ENCODE peak calls at places on chromosomes 13 and 19, in six cellular contexts. E, H, T, S, J and P are unnamed samples.

GRCh38 chr13:46642254-46642653 is 89.3 kb downstream of the LRCH1 start:
- DNase-seq in T (no peak), H (no peak), S (no peak), E (no peak), J (no peak), P (no peak)

GRCh38 chr13:61685683-61686013 is 270.0 kb upstream of the PCDH20 start:
- DNase-seq in H (no peak), E (peak), S (no peak), J (no peak), T (no peak), P (no peak)

GRCh38 chr19:12544401-12544876 is 6.8 kb downstream of the ZNF564 start:
- DNase-seq in T (no peak), E (no peak), H (no peak), S (no peak), J (no peak), P (no peak)

GRCh38 chr13:73060251-73061160 is 1.7 kb downstream of the KLF5 start:
- DNase-seq in H (no peak), E (peak), J (no peak), T (no peak), S (no peak), P (no peak)

GRCh38 chr13:77548095-77548494 is 12.6 kb downstream of the SCEL start:
- DNase-seq in H (no peak), T (no peak), E (no peak), S (no peak), J (no peak), P (no peak)

GRCh38 chr19:11205939-11206570 is 8.7 kb upstream of the KANK2 start:
- DNase-seq in H (no peak), S (no peak), J (no peak), T (no peak), E (no peak), P (no peak)

GRCh38 chr13:27406178-27406939 is 18.1 kb upstream of the GTF3A start:
- DNase-seq in H (no peak), T (no peak), J (no peak), E (peak), S (no peak), P (peak)

GRCh38 chr19:7849631-7850428 is 19.8 kb downstream of the EVI5L start:
- DNase-seq in J (no peak), E (peak), T (no peak), S (no peak), H (no peak), P (no peak)

GRCh38 chr19:2042485-2043268 is 8.4 kb downstream of the MKNK2 start:
- DNase-seq in S (no peak), E (no peak), T (no peak), J (no peak), H (no peak), P (no peak)

GRCh38 chr13:112446867-112447266 is 70.7 kb downstream of the SPACA7 start:
- DNase-seq in H (no peak), S (no peak), J (no peak), T (no peak), E (no peak), P (no peak)

GRCh38 chr19:5091576-5092215 is 122.8 kb downstream of the KDM4B start:
- DNase-seq in J (no peak), T (no peak), S (no peak), H (no peak), E (no peak), P (peak)

GRCh38 chr13:23381877-23382276 is 51.6 kb downstream of the SACS start:
- DNase-seq in S (no peak), H (no peak), T (no peak), E (no peak), J (no peak), P (no peak)

GRCh38 chr13:40172878-40173277 is 493.6 kb downstream of the FOXO1 start:
- DNase-seq in E (no peak), H (no peak), J (no peak), T (no peak), S (no peak), P (no peak)

GRCh38 chr13:111460548-111461444 is 140.4 kb downstream of the TEX29 start:
- DNase-seq in T (no peak), E (peak), J (no peak), S (no peak), H (no peak), P (no peak)

DNA sequence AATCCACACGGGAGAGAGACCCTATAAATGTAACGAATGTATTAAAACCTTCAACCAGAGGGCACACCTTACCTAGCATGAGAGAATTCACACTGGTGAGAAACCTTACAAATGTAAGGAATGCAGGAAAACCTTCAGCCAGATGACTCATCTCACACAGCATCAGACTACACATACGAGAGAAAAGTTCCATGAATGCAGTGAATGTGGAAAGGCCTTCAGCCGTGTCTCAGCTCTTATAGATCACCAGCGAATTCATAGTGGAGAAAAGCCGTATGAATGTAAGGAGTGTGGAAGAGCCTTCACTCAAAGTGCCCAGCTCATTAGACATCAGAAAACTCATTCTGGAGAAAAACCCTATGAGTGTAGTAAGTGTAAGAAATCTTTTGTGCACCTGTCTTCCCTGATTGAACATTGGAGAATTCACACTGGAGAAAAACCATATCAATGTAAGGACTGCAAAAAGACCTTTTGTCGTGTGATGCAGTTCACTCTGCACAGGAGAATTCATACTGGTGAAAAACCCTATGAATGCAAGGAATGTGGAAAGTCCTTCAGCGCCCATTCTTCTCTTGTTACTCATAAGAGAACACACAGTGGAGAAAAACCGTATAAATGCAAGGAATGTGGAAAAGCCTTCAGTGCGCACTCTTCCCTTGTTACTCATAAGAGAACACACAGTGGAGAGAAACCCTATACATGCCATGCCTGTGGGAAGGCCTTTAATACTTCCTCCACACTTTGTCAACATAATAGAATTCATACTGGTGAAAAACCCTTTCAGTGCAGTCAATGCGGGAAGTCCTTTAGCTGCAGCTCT is 16.0 kb downstream of the ZNF582 start:
- DNase-seq in S (no peak), E (no peak), J (no peak), T (no peak), H (no peak), P (no peak)
- TF ChIP-seq CTCF in S (no peak), E (no peak), J (no peak), T (no peak), H (no peak), P (no peak)

GRCh38 chr19:55830656-55831055 is 1.1 kb downstream of the NLRP11 start:
- DNase-seq in T (no peak), S (no peak), E (no peak), J (no peak), H (no peak), P (no peak)

GRCh38 chr19:55836340-55836739 is at the start of gene NLRP4:
- DNase-seq in E (no peak), J (no peak), H (no peak), T (no peak), S (no peak), P (no peak)

GRCh38 chr19:55838251-55838650 is 1.9 kb downstream of the NLRP4 start:
- DNase-seq in E (no peak), S (no peak), J (no peak), T (no peak), H (no peak), P (no peak)

GRCh38 chr19:55831846-55832245 is at the start of gene NLRP11:
- DNase-seq in T (no peak), E (no peak), S (no peak), J (no peak), H (no peak), P (no peak)

GRCh38 chr19:55832676-55833075 is 877 bp upstream of the NLRP11 start:
- DNase-seq in H (no peak), J (no peak), E (no peak), T (no peak), S (no peak), P (no peak)
- TF ChIP-seq CTCF in H (no peak), J (no peak), E (no peak), T (no peak), S (no peak), P (no peak)

GRCh38 chr13:99027260-99027659 is 49.4 kb upstream of the DOCK9 start:
- DNase-seq in S (no peak), E (no peak), J (no peak), H (no peak), T (no peak), P (no peak)

GRCh38 chr13:99029576-99029975 is 51.7 kb upstream of the DOCK9 start:
- DNase-seq in S (no peak), J (no peak), T (no peak), E (no peak), H (no peak), P (no peak)

GRCh38 chr13:99027661-99028425 is 50.0 kb upstream of the DOCK9 start:
- DNase-seq in E (no peak), J (no peak), T (no peak), S (no peak), H (no peak), P (no peak)

GRCh38 chr13:99031725-99032298 is 53.9 kb upstream of the DOCK9 start:
- DNase-seq in S (no peak), T (no peak), J (no peak), E (peak), H (no peak), P (no peak)

DNA sequence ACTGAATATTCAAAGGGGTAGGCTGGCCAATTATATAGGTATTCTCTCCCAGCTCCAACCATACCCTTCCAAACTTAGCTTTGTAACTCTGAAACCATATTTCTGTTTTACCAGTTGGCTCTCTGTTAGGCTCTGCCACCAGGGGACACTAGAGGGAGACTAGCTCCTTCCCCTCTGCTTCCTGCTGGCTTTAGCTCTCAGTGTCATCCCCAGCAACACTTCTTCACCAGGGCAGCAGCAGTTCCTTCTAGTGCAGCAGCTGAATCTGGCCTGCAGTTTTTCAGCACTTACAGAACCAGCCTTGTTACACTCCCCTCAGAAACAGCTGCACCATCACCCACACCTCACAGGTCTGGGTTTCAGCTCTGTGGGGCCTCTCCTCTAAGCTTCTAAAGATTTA is 51.0 kb upstream of the DOCK9 start:
- DNase-seq in J (no peak), T (peak), E (no peak), H (no peak), S (no peak), P (no peak)
- TF ChIP-seq CTCF in J (peak), T (peak), E (peak), H (no peak), S (no peak), P (peak)

GRCh38 chr19:46381346-46381745 is 32.0 kb downstream of the CCDC8 start:
- DNase-seq in T (no peak), J (no peak), E (no peak), S (no peak), H (no peak), P (no peak)

GRCh38 chr19:46376241-46377153 is 29.6 kb downstream of the PPP5C start:
- DNase-seq in E (no peak), H (no peak), T (no peak), S (no peak), J (no peak), P (no peak)

GRCh38 chr19:46380690-46381089 is 32.7 kb downstream of the CCDC8 start:
- DNase-seq in H (no peak), J (no peak), E (no peak), S (no peak), T (no peak), P (no peak)

GRCh38 chr19:46374526-46375475 is 27.9 kb downstream of the PPP5C start:
- DNase-seq in T (no peak), H (no peak), E (no peak), S (no peak), J (peak), P (no peak)

DNA sequence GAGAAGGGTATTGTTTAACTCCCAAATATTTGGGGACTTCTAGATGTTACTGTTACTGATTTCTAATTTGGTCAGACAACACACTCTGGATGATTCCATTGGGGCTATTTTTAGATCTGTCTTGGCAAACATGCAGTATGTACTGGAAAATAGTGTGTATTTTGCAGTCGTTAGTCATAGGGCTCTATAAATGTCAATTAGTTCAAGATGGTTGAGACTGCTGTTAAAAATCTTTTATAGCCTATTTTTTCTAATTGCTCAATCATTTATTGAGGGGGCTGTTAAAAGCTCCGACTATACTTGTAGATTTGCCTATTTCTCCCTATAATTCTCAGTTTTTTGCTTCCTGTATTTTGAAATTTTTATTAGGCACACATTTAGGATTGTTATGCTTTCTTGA is 31.4 kb downstream of the PPP5C start:
- DNase-seq in H (no peak), E (no peak), S (no peak), T (no peak), J (no peak), P (no peak)
- TF ChIP-seq CTCF in H (no peak), E (no peak), S (no peak), T (no peak), J (no peak), P (no peak)

GRCh38 chr19:49591731-49592485 is 926 bp downstream of the PRR12 start:
- DNase-seq in E (peak), T (peak), J (no peak), H (no peak), S (no peak), P (no peak)
- TF ChIP-seq CTCF in E (no peak), T (no peak), J (no peak), H (no peak), S (no peak), P (no peak)

DNA sequence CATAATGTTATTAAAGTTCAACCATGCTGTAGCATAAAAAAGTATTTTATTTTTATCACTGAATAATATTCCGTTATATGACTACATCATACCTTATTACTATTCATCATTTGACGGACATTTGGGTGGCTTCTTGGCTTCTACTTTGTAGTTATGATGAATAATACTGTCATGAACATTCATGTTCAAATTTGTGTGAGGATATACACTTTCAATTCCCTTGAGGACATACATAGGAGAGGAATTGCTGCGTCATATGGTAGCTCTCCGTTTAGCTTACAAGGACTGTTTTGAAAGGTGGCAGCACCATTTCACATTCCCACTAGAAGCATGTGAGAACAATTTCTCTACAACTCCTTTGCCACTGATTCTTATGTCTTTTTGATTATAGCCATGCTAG is 910.8 kb upstream of the MIR17HG start:
- DNase-seq in J (no peak), S (no peak), E (peak), H (no peak), T (no peak), P (no peak)
- TF ChIP-seq CTCF in J (no peak), S (no peak), E (peak), H (no peak), T (no peak), P (no peak)

DNA sequence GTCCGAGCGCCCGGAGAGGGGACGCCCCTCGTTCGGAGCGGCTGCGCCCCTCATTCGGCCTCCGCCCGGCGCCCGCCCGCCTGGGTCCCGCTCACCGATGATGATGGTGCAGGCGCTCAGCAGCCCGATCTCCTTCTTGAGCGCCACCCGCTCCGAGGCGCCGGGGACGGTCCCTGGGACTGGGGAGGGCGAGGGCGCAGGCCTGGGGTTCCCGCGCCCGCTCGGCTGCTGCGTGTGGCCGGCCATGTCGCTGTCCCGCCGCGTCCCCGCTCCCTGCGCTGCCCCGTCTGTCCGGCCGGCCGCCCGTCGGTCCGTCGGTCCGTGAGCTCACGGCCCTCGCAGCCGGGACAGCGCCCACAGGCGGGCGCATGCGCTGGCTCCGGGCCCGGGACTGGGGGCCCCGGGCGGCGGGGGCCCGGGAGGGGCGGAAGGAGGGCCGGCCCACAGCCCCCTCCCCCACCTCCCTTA is at the start of gene SLC7A10:
- DNase-seq in T (no peak), E (no peak), J (no peak), S (no peak), H (no peak), P (no peak)
- TF ChIP-seq CTCF in T (no peak), E (no peak), J (no peak), S (no peak), H (no peak), P (no peak)

GRCh38 chr13:41655997-41656396 is 198.6 kb downstream of the RGCC start:
- DNase-seq in S (no peak), T (no peak), H (no peak), E (no peak), J (no peak), P (no peak)

GRCh38 chr13:41650706-41651105 is 193.4 kb downstream of the RGCC start:
- DNase-seq in J (no peak), T (no peak), H (no peak), E (no peak), S (no peak), P (no peak)

GRCh38 chr13:41651413-41652068 is 194.2 kb downstream of the RGCC start:
- DNase-seq in S (no peak), T (no peak), J (no peak), H (no peak), E (no peak), P (no peak)

GRCh38 chr13:41654800-41655199 is 197.4 kb downstream of the RGCC start:
- DNase-seq in S (no peak), E (no peak), H (no peak), T (no peak), J (no peak), P (no peak)

GRCh38 chr13:41652735-41653361 is 195.5 kb downstream of the RGCC start:
- DNase-seq in S (no peak), T (peak), J (no peak), H (no peak), E (no peak), P (no peak)
- TF ChIP-seq CTCF in S (no peak), T (peak), J (peak), H (peak), E (peak), P (peak)